ENCODE peak calls at places on chromosomes 16 and 17, in eight cellular contexts. Z, C, M, N, I, D, X and T are unnamed samples.

GRCh38 chr16:27238016-27238587 is 30.5 kb downstream of the NSMCE1 start:
- DNase-seq in I (no peak), X (no peak), Z (no peak), C (peak), N (peak), M (no peak), D (peak), T (peak)

GRCh38 chr17:181213-182163 is at the start of gene DOC2B:
- DNase-seq in N (peak), D (peak), M (no peak), C (peak), I (no peak), X (peak), Z (peak), T (no peak)

GRCh38 chr17:7313028-7313889 is 1.9 kb downstream of the GPS2 start:
- DNase-seq in M (no peak), C (no peak), X (peak), Z (no peak), N (no peak), I (no peak), D (no peak), T (no peak)

GRCh38 chr16:4701791-4702465 is 8.6 kb downstream of the NUDT16L1 start:
- DNase-seq in I (no peak), C (no peak), N (peak), Z (no peak), D (no peak), M (no peak), X (no peak), T (peak)

GRCh38 chr17:63621684-63622570 is at the start of gene MAP3K3:
- DNase-seq in I (peak), C (peak), M (peak), X (peak), D (peak), N (peak), Z (peak), T (peak)

GRCh38 chr17:40854175-40854814 is 12.7 kb downstream of the KRT12 start:
- DNase-seq in X (no peak), Z (peak), C (no peak), M (no peak), I (no peak), D (no peak), N (no peak), T (no peak)

GRCh38 chr17:7018331-7018964 is 4.4 kb upstream of the BCL6B start:
- DNase-seq in D (peak), C (peak), X (no peak), I (no peak), M (no peak), Z (no peak), N (no peak), T (no peak)

GRCh38 chr17:74599023-74599399 is 6.9 kb upstream of the CD300LD start:
- DNase-seq in X (no peak), D (no peak), Z (no peak), M (no peak), I (no peak), N (no peak), C (no peak), T (no peak)

GRCh38 chr17:39605492-39606433 is 2.0 kb downstream of the NEUROD2 start:
- DNase-seq in I (no peak), N (no peak), M (no peak), Z (no peak), X (peak), D (no peak), C (no peak), T (no peak)

GRCh38 chr16:3123986-3124886 is 10.6 kb upstream of the ZNF213 start:
- DNase-seq in D (peak), Z (peak), M (peak), I (peak), N (peak), X (peak), C (peak), T (peak)

GRCh38 chr16:4680673-4681470 is 12.5 kb upstream of the NUDT16L1 start:
- DNase-seq in C (peak), Z (no peak), I (no peak), M (no peak), D (no peak), X (no peak), N (peak), T (no peak)

GRCh38 chr17:33416131-33416530 is 123.0 kb upstream of the ASIC2 start:
- DNase-seq in M (no peak), Z (no peak), X (no peak), C (no peak), D (no peak), I (no peak), N (no peak), T (no peak)

GRCh38 chr16:11602321-11602720 is 15.6 kb upstream of the LITAF start:
- DNase-seq in D (no peak), X (no peak), Z (no peak), I (no peak), N (no peak), C (no peak), M (no peak), T (no peak)

GRCh38 chr17:17840751-17841591 is 4.2 kb upstream of the SREBF1 start:
- DNase-seq in C (no peak), I (no peak), D (no peak), M (no peak), X (peak), Z (no peak), N (no peak), T (peak)

GRCh38 chr16:89449726-89450335 is 40.5 kb downstream of the ANKRD11 start:
- DNase-seq in N (no peak), X (no peak), Z (no peak), M (no peak), I (no peak), C (no peak), D (no peak), T (no peak)

GRCh38 chr17:59786536-59787319 is 79.3 kb downstream of the VMP1 start:
- DNase-seq in I (peak), X (peak), Z (peak), D (peak), M (peak), C (peak), N (no peak), T (peak)

GRCh38 chr16:46787909-46788308 is 39.8 kb upstream of the MYLK3 start:
- DNase-seq in D (no peak), I (no peak), X (no peak), N (no peak), Z (no peak), C (no peak), M (no peak), T (no peak)

GRCh38 chr16:9489823-9490467 is 398.5 kb downstream of the HAPSTR1 start:
- DNase-seq in C (peak), N (no peak), Z (no peak), D (peak), X (no peak), M (no peak), I (no peak), T (peak)

GRCh38 chr16:16148755-16149154 is 74.5 kb downstream of the ABCC6 start:
- DNase-seq in N (peak), M (no peak), C (no peak), I (no peak), X (no peak), Z (no peak), D (no peak), T (no peak)

GRCh38 chr17:72432143-72432604 is 311.4 kb downstream of the SOX9 start:
- DNase-seq in X (peak), C (no peak), I (no peak), Z (no peak), M (no peak), D (peak), N (no peak), T (peak)

GRCh38 chr17:38608648-38609047 is 2.9 kb upstream of the SRCIN1 start:
- DNase-seq in I (no peak), Z (no peak), D (peak), X (peak), M (no peak), N (no peak), C (no peak), T (peak)

GRCh38 chr17:7834554-7834890 is 505 bp downstream of the KDM6B start:
- DNase-seq in X (peak), D (peak), I (peak), C (peak), M (peak), Z (no peak), N (peak), T (peak)

GRCh38 chr16:85276258-85276657 is 164.0 kb upstream of the CIBAR2 start:
- DNase-seq in M (no peak), I (no peak), C (no peak), N (no peak), D (no peak), X (no peak), Z (no peak), T (no peak)